ENCODE peak calls at places on chromosome X, in five cellular contexts. K, J, O, W and B are unnamed samples.

GRCh38 chrX:9339603-9340569 is 125.0 kb upstream of the TBL1X start:
- DNase-seq in K (no peak), J (no peak), O (no peak), W (no peak), B (no peak)

GRCh38 chrX:138845791-138846190 is 134.3 kb upstream of the FGF13 start:
- DNase-seq in K (no peak), J (no peak), O (no peak), W (no peak), B (no peak)

GRCh38 chrX:154840856-154841255 is 6.4 kb upstream of the SMIM9 start:
- DNase-seq in K (peak; percentile 39), J (no peak), O (peak; percentile 29), W (no peak), B (peak; percentile 33)

GRCh38 chrX:44036336-44036735 is 63.1 kb upstream of the NDP start:
- DNase-seq in K (no peak), J (no peak), O (no peak), W (no peak), B (no peak)

GRCh38 chrX:126550816-126551215 is 1.8 kb downstream of the DCAF12L1 start:
- DNase-seq in K (no peak), J (no peak), O (no peak), W (no peak), B (no peak)

GRCh38 chrX:118847676-118848075 is 24.1 kb downstream of the ZCCHC12 start:
- DNase-seq in K (peak; percentile 41), J (no peak), O (peak; percentile 45), W (no peak), B (peak; percentile 44)

GRCh38 chrX:151754042-151754419 is 19.5 kb downstream of the CNGA2 start:
- DNase-seq in K (no peak), J (peak; percentile 70), O (no peak), W (peak; percentile 36), B (no peak)

GRCh38 chrX:50700921-50701320 is 113.1 kb downstream of the SHROOM4 start:
- DNase-seq in K (no peak), J (no peak), O (no peak), W (no peak), B (no peak)

GRCh38 chrX:82775426-82775825 is 732.7 kb upstream of the POU3F4 start:
- DNase-seq in K (no peak), J (no peak), O (no peak), W (no peak), B (no peak)

GRCh38 chrX:118698516-118699247 is 28.7 kb upstream of the IL13RA1 start:
- DNase-seq in K (peak; percentile 39), J (no peak), O (no peak), W (no peak), B (no peak)

GRCh38 chrX:132651411-132652086 is 162.7 kb upstream of the MBNL3 start:
- DNase-seq in K (no peak), J (no peak), O (no peak), W (no peak), B (no peak)

GRCh38 chrX:9928083-9928482 is 39.1 kb upstream of the CLDN34 start:
- DNase-seq in K (no peak), J (no peak), O (no peak), W (peak; percentile 85), B (no peak)

GRCh38 chrX:107429090-107429489 is 20.4 kb upstream of the FRMPD3 start:
- DNase-seq in K (peak; percentile 53), J (no peak), O (no peak), W (peak; percentile 67), B (no peak)

GRCh38 chrX:21166302-21166982 is 207.8 kb upstream of the CNKSR2 start:
- DNase-seq in K (no peak), J (no peak), O (no peak), W (no peak), B (no peak)

GRCh38 chrX:40646489-40647306 is 663 bp downstream of the CXorf38 start:
- DNase-seq in K (peak; percentile 33), J (no peak), O (peak; percentile 32), W (no peak), B (peak; percentile 42)

GRCh38 chrX:19540076-19540475 is 24.8 kb upstream of the MAP3K15 start:
- DNase-seq in K (no peak), J (no peak), O (no peak), W (no peak), B (no peak)

GRCh38 chrX:19543951-19544359 is 28.6 kb upstream of the MAP3K15 start:
- DNase-seq in K (no peak), J (no peak), O (no peak), W (no peak), B (no peak)

GRCh38 chrX:19543020-19543715 is 27.9 kb upstream of the MAP3K15 start:
- DNase-seq in K (no peak), J (no peak), O (no peak), W (no peak), B (no peak)

GRCh38 chrX:19541196-19541595 is 25.9 kb upstream of the MAP3K15 start:
- DNase-seq in K (no peak), J (no peak), O (no peak), W (no peak), B (no peak)

DNA sequence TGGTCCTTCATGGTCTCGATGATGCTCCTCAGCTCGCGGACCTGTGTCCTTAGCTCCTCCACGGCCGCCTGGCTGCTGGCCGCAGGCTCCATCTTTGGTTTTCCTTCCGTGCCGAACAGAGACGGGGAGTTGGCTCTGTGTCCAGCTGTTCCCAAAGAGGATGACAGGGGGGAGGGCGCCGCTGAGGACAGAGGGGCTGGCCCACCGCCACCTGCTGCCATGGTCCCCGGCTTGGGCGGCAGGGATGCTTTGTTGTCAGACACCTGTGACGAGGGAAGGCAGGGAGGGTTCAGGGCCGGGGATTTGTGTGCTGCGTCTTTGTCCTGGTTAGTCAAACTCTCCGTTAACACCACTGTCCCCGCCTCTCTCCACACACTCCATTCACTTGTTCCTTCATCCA is 26.6 kb upstream of the MAP3K15 start:
- DNase-seq in K (no peak), J (no peak), O (no peak), W (no peak), B (no peak)
- TF ChIP-seq CTCF in K (no peak), J (no peak), O (no peak), W (no peak), B (no peak)

GRCh38 chrX:103483720-103484119 is 35.6 kb downstream of the RAB40A start:
- DNase-seq in K (no peak), J (no peak), O (no peak), W (no peak), B (no peak)

GRCh38 chrX:103488794-103489193 is 30.5 kb downstream of the RAB40A start:
- DNase-seq in K (no peak), J (no peak), O (no peak), W (no peak), B (no peak)

GRCh38 chrX:103488332-103488731 is 31.0 kb downstream of the RAB40A start:
- DNase-seq in K (peak; percentile 1), J (no peak), O (no peak), W (no peak), B (no peak)
- TF ChIP-seq CTCF in K (peak; percentile 58), J (peak; percentile 35), O (no peak), W (peak; percentile 64), B (no peak)

GRCh38 chrX:15926622-15927021 is 72.0 kb upstream of the AP1S2 start:
- DNase-seq in K (no peak), J (no peak), O (no peak), W (no peak), B (no peak)

GRCh38 chrX:15929231-15929630 is 74.6 kb upstream of the AP1S2 start:
- DNase-seq in K (no peak), J (no peak), O (no peak), W (no peak), B (no peak)

GRCh38 chrX:15931362-15931761 is 76.7 kb upstream of the AP1S2 start:
- DNase-seq in K (peak; percentile 13), J (no peak), O (no peak), W (no peak), B (no peak)

GRCh38 chrX:15930585-15930984 is 76.0 kb upstream of the AP1S2 start:
- DNase-seq in K (peak; percentile 62), J (no peak), O (peak; percentile 19), W (no peak), B (peak; percentile 25)
- TF ChIP-seq CTCF in K (peak; percentile 74), J (peak; percentile 46), O (no peak), W (peak; percentile 79), B (peak; percentile 25)

GRCh38 chrX:12709047-12709446 is 82.2 kb upstream of the PRPS2 start:
- DNase-seq in K (no peak), J (no peak), O (no peak), W (peak; percentile 72), B (no peak)
- TF ChIP-seq CTCF in K (no peak), J (no peak), O (no peak), W (peak; percentile 67), B (no peak)